ENCODE peak calls at places on chromosome 14, in six cellular contexts. Q is HepG2, Z is A549, V is IMR-90, K is GM12878, R is H1. M is an unnamed sample.

GRCh38 chr14:92785601-92786426 is 8.3 kb upstream of the GOLGA5 start:
- DNase-seq in Q (no peak), Z (no peak), V (peak), K (no peak), R (no peak), M (no peak)

GRCh38 chr14:78316058-78316457 is 145.9 kb downstream of the NRXN3 start:
- DNase-seq in Q (no peak), Z (no peak), V (no peak), K (no peak), R (no peak), M (no peak)

GRCh38 chr14:104924421-104925213 is at the start of gene PLD4:
- DNase-seq in Q (no peak), Z (no peak), V (no peak), K (no peak), R (no peak), M (no peak)

GRCh38 chr14:105490572-105491365 is at the start of gene TEDC1:
- DNase-seq in Q (peak), Z (peak), V (peak), K (peak), R (peak), M (peak)

GRCh38 chr14:22536853-22537338 is 52.1 kb downstream of the DAD1 start:
- DNase-seq in Q (no peak), Z (peak), V (peak), K (peak), R (no peak), M (no peak)

GRCh38 chr14:56138987-56139386 is 20.8 kb downstream of the PELI2 start:
- DNase-seq in Q (no peak), Z (no peak), V (no peak), K (no peak), R (no peak), M (no peak)

GRCh38 chr14:36426836-36427235 is 93.2 kb downstream of the NKX2-1 start:
- DNase-seq in Q (no peak), Z (no peak), V (no peak), K (no peak), R (no peak), M (no peak)

GRCh38 chr14:74085828-74086227 is 1.1 kb downstream of the LIN52 start:
- DNase-seq in Q (no peak), Z (no peak), V (no peak), K (peak), R (no peak), M (no peak)

GRCh38 chr14:38931969-38932652 is 170.9 kb downstream of the SEC23A start:
- DNase-seq in Q (peak), Z (no peak), V (no peak), K (no peak), R (no peak), M (no peak)

GRCh38 chr14:32622742-32623141 is 293.6 kb downstream of the AKAP6 start:
- DNase-seq in Q (no peak), Z (no peak), V (no peak), K (peak), R (no peak), M (no peak)

GRCh38 chr14:54108481-54109471 is 152.2 kb upstream of the BMP4 start:
- DNase-seq in Q (peak), Z (no peak), V (peak), K (no peak), R (no peak), M (no peak)

GRCh38 chr14:37707716-37708115 is 112.3 kb downstream of the TTC6 start:
- DNase-seq in Q (no peak), Z (no peak), V (peak), K (no peak), R (no peak), M (no peak)

GRCh38 chr14:94115068-94115591 is 4.6 kb downstream of the IFI27 start:
- DNase-seq in Q (no peak), Z (no peak), V (no peak), K (no peak), R (no peak), M (peak)

GRCh38 chr14:104315169-104315568 is 176.8 kb downstream of the KIF26A start:
- DNase-seq in Q (no peak), Z (no peak), V (no peak), K (no peak), R (peak), M (no peak)

GRCh38 chr14:89621009-89621421 is 204.0 kb upstream of the FOXN3 start:
- DNase-seq in Q (no peak), Z (no peak), V (no peak), K (no peak), R (no peak), M (no peak)

GRCh38 chr14:38824691-38825090 is 278.3 kb downstream of the SEC23A start:
- DNase-seq in Q (no peak), Z (no peak), V (no peak), K (no peak), R (no peak), M (no peak)

GRCh38 chr14:27253946-27254345 is 656.1 kb upstream of the NOVA1 start:
- DNase-seq in Q (no peak), Z (no peak), V (no peak), K (no peak), R (no peak), M (no peak)

GRCh38 chr14:90453401-90453951 is 56.6 kb downstream of the CALM1 start:
- DNase-seq in Q (no peak), Z (no peak), V (no peak), K (no peak), R (peak), M (peak)

GRCh38 chr14:100634026-100634425 is 46.8 kb upstream of the BEGAIN start:
- DNase-seq in Q (no peak), Z (no peak), V (no peak), K (no peak), R (no peak), M (no peak)

GRCh38 chr14:55605793-55606192 is 25.8 kb downstream of the KTN1 start:
- DNase-seq in Q (peak), Z (no peak), V (no peak), K (no peak), R (no peak), M (no peak)

GRCh38 chr14:105685003-105685402 is 158.6 kb downstream of the TMEM121 start:
- DNase-seq in Q (no peak), Z (no peak), V (no peak), K (no peak), R (no peak), M (no peak)

GRCh38 chr14:77469041-77469440 is 11.1 kb downstream of the AHSA1 start:
- DNase-seq in Q (peak), Z (no peak), V (no peak), K (no peak), R (no peak), M (no peak)

GRCh38 chr14:102973706-102974280 is 51.3 kb downstream of the AMN start:
- DNase-seq in Q (no peak), Z (no peak), V (no peak), K (no peak), R (no peak), M (no peak)

GRCh38 chr14:25308244-25308643 is 258.3 kb upstream of the STXBP6 start:
- DNase-seq in Q (peak), Z (no peak), V (no peak), K (no peak), R (peak), M (no peak)

GRCh38 chr14:32567543-32568384 is 238.7 kb downstream of the AKAP6 start:
- DNase-seq in Q (no peak), Z (no peak), V (peak), K (no peak), R (no peak), M (no peak)

GRCh38 chr14:91202234-91202974 is 42.1 kb downstream of the GPR68 start:
- DNase-seq in Q (no peak), Z (no peak), V (no peak), K (no peak), R (no peak), M (no peak)

GRCh38 chr14:55240526-55241178 is 30.6 kb upstream of the FBXO34 start:
- DNase-seq in Q (no peak), Z (no peak), V (peak), K (no peak), R (peak), M (peak)

GRCh38 chr14:74846168-74846567 is 29.8 kb downstream of the PROX2 start:
- DNase-seq in Q (no peak), Z (no peak), V (peak), K (no peak), R (no peak), M (no peak)

GRCh38 chr14:91649930-91650329 is 82.0 kb downstream of the CATSPERB start:
- DNase-seq in Q (peak), Z (peak), V (peak), K (no peak), R (no peak), M (peak)

GRCh38 chr14:100463937-100464336 is 123.3 kb downstream of the BEGAIN start:
- DNase-seq in Q (no peak), Z (no peak), V (no peak), K (no peak), R (no peak), M (no peak)

GRCh38 chr14:96571311-96571710 is 69.1 kb downstream of the PAPOLA start:
- DNase-seq in Q (no peak), Z (no peak), V (no peak), K (no peak), R (no peak), M (no peak)

GRCh38 chr14:96564389-96564788 is 62.2 kb downstream of the PAPOLA start:
- DNase-seq in Q (no peak), Z (no peak), V (no peak), K (no peak), R (no peak), M (no peak)

GRCh38 chr14:96568646-96569045 is 66.5 kb downstream of the PAPOLA start:
- DNase-seq in Q (no peak), Z (no peak), V (no peak), K (no peak), R (no peak), M (no peak)

GRCh38 chr14:96565811-96566210 is 63.6 kb downstream of the PAPOLA start:
- DNase-seq in Q (no peak), Z (no peak), V (no peak), K (no peak), R (no peak), M (no peak)

GRCh38 chr14:96567289-96567899 is 65.2 kb downstream of the PAPOLA start:
- DNase-seq in Q (peak), Z (peak), V (peak), K (no peak), R (no peak), M (no peak)
- TF ChIP-seq RFX5 in Q (no peak), Z (no peak), V (no peak), K (no peak), R (no peak), M (no peak)

GRCh38 chr14:85732031-85732430 is 202.1 kb downstream of the FLRT2 start:
- DNase-seq in Q (no peak), Z (no peak), V (no peak), K (no peak), R (no peak), M (no peak)

GRCh38 chr14:85731198-85731597 is 201.3 kb downstream of the FLRT2 start:
- DNase-seq in Q (no peak), Z (no peak), V (peak), K (no peak), R (no peak), M (no peak)
- TF ChIP-seq RFX5 in Q (no peak), Z (no peak), V (no peak), K (no peak), R (no peak), M (no peak)

DNA sequence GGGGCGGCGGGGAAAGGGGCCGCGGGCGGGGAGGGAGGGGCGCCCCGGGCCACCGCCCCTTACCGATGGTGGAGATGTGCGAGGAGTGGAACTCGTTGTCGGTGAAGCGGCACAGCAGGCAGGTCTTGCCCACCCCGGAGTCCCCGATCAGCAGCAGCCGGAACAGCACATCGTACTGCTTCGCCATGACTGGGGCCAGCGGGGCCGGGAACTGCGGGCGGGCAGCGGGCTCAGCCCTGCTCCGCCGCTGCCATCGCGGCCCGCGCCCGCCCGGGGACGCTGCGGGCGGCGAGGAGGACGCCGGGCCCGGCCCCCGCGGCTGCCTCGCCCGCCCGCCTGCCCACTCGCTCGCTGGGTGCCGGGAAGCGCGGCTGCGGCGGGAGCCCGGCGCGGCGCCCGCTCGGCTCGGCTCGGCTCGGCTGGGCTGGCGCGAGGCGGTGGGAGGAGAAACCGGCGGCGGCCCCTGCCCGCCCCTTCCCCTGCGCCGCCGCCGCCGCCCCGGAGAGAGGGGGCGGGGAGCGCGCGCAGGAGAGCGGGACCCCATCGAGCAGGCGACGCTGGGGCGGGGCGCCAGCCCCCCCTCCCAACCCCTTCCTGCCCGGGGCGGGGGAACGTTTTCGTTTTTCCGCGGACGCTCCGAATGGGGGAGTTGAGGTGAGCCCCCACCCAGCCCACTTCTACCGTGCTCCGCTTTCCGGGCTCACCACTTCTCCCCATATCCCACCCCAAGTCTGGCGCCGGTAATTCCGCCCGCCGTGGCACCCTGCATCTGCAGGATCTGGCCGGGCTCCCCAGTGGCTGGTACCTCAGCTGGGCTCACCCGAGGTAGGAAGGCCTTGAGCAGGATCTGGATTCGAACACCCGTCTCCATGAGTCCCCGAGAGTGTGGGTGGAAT is at the start of gene RAB15:
- DNase-seq in Q (no peak), Z (peak), V (peak), K (no peak), R (no peak), M (peak)
- TF ChIP-seq RFX5 in Q (no peak), Z (no peak), V (no peak), K (no peak), R (no peak), M (no peak)

GRCh38 chr14:70018713-70019201 is 139.5 kb downstream of the SMOC1 start:
- DNase-seq in Q (no peak), Z (no peak), V (peak), K (no peak), R (no peak), M (no peak)
- TF ChIP-seq RFX5 in Q (no peak), Z (no peak), V (no peak), K (no peak), R (no peak), M (no peak)

GRCh38 chr14:50607181-50607580 is 47.2 kb downstream of the ATL1 start:
- DNase-seq in Q (no peak), Z (no peak), V (peak), K (no peak), R (no peak), M (no peak)
- TF ChIP-seq RFX5 in Q (no peak), Z (no peak), V (no peak), K (no peak), R (no peak), M (no peak)

DNA sequence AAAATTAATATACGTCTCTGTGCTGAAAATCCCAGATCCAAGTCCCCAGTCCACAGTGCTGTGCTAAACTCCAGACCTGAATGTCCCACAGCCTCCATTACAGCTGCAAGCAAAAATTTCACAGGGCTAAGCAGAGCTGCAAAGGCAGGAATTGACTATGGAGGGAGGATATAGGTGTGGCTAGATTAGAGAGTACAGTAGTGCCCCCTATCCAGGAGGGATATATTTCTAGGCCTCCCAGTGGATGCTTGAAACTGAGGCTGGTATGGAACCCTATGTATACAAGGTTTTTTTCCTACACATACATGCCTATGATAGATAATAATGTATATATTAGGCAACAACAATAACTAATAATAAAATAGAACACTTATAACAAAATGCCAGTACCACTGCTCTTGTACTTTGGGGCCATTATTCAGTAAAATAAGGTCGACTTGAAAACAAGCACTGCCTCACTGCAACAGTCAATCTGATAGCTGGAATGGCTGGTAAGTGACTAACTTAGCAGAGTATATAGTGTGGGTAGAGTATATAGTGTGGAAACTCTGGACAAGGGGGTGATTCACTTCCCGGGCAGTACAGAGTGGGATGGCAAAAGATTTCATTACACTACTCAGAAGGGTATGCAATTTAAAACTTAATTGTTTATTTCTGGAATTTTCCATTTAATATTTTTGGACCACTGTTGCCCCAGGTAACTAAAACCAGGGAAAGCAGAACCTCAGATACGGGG is 82.7 kb downstream of the C14orf132 start:
- DNase-seq in Q (no peak), Z (no peak), V (peak), K (no peak), R (no peak), M (no peak)
- TF ChIP-seq RFX5 in Q (no peak), Z (no peak), V (no peak), K (no peak), R (no peak), M (no peak)

M was measured in SK-N-SH.